ENCODE peak calls at places on chromosomes 16 and 17, in eight cellular contexts. U, M, B, O, W, P, Q and R are unnamed samples.

GRCh38 chr16:75087040-75087979 is 29.3 kb downstream of the LDHD start:
- DNase-seq in Q (peak; percentile 49), M (peak; percentile 58), U (no peak), B (no peak), W (no peak), P (no peak), O (peak; percentile 61), R (no peak)

GRCh38 chr17:73342549-73343167 is 30.9 kb upstream of the CDC42EP4 start:
- DNase-seq in B (no peak), P (no peak), Q (peak; percentile 71), U (no peak), O (no peak), W (peak; percentile 82), M (no peak), R (no peak)

GRCh38 chr16:47057631-47057996 is 84.1 kb upstream of the DNAJA2 start:
- DNase-seq in P (no peak), U (no peak), Q (no peak), B (no peak), W (peak; percentile 10), M (no peak), O (no peak), R (peak; percentile 16)

GRCh38 chr16:77918792-77919707 is 103.3 kb upstream of the CLEC3A start:
- DNase-seq in U (no peak), M (no peak), B (no peak), P (no peak), Q (peak; percentile 24), O (no peak), W (no peak), R (no peak)

GRCh38 chr16:75103994-75104393 is 12.6 kb downstream of the LDHD start:
- DNase-seq in P (no peak), M (no peak), Q (no peak), W (no peak), B (no peak), O (no peak), U (no peak), R (no peak)

GRCh38 chr17:81871387-81872120 is 417 bp upstream of the ARHGDIA start:
- DNase-seq in B (peak; percentile 95), M (peak; percentile 97), W (peak; percentile 76), Q (peak; percentile 90), O (peak; percentile 94), P (peak; percentile 94), U (peak; percentile 34), R (peak; percentile 93)

GRCh38 chr17:79672496-79672895 is 58.2 kb upstream of the ENPP7 start:
- DNase-seq in W (no peak), O (no peak), P (no peak), U (no peak), M (no peak), B (no peak), Q (no peak), R (no peak)

GRCh38 chr16:25014500-25015147 is 545 bp downstream of the ARHGAP17 start:
- DNase-seq in Q (peak; percentile 69), P (peak; percentile 26), O (peak; percentile 30), B (peak; percentile 9), U (no peak), W (peak; percentile 42), M (peak; percentile 63), R (peak; percentile 55)

GRCh38 chr16:18933501-18933900 is 7.3 kb upstream of the SMG1 start:
- DNase-seq in B (no peak), W (no peak), M (no peak), Q (no peak), U (no peak), P (no peak), O (no peak), R (no peak)

GRCh38 chr17:27244481-27245223 is 49.3 kb upstream of the WSB1 start:
- DNase-seq in U (no peak), B (no peak), W (peak; percentile 80), P (no peak), M (no peak), Q (peak; percentile 93), O (no peak), R (no peak)

GRCh38 chr17:50481648-50482047 is 3.0 kb downstream of the RSAD1 start:
- DNase-seq in B (no peak), Q (no peak), U (no peak), O (no peak), P (no peak), M (no peak), W (no peak), R (no peak)

GRCh38 chr17:68509151-68510057 is 2.8 kb upstream of the PRKAR1A start:
- DNase-seq in Q (no peak), B (no peak), W (peak; percentile 22), P (no peak), O (peak; percentile 18), M (peak; percentile 58), U (no peak), R (no peak)

GRCh38 chr16:71961066-71962039 is 38.8 kb downstream of the PKD1L3 start:
- DNase-seq in Q (peak; percentile 85), P (peak; percentile 74), M (peak; percentile 86), U (no peak), B (peak; percentile 82), W (peak; percentile 87), O (peak; percentile 81), R (peak; percentile 93)

GRCh38 chr17:8718001-8718563 is 26.6 kb downstream of the CCDC42 start:
- DNase-seq in W (no peak), M (no peak), B (no peak), U (no peak), P (no peak), Q (no peak), O (no peak), R (no peak)

GRCh38 chr17:45942284-45942683 is 47.9 kb downstream of the MAPT start:
- DNase-seq in U (peak; percentile 87), B (no peak), M (peak; percentile 18), O (no peak), W (peak; percentile 7), P (no peak), Q (peak; percentile 16), R (peak; percentile 95)

GRCh38 chr16:10708969-10709368 is 14.2 kb upstream of the TEKT5 start:
- DNase-seq in W (no peak), M (no peak), Q (no peak), O (no peak), P (no peak), U (no peak), B (no peak), R (no peak)

GRCh38 chr16:66439051-66439730 is 12.1 kb downstream of the BEAN1 start:
- DNase-seq in O (no peak), M (no peak), Q (no peak), W (no peak), B (no peak), U (no peak), P (no peak), R (no peak)

GRCh38 chr16:19737306-19737975 is 19.4 kb downstream of the IQCK start:
- DNase-seq in W (no peak), O (no peak), Q (no peak), M (no peak), U (no peak), B (no peak), P (no peak), R (no peak)

GRCh38 chr17:30821751-30822723 is 2.5 kb downstream of the CRLF3 start:
- DNase-seq in P (no peak), Q (no peak), M (no peak), U (no peak), O (no peak), W (no peak), B (no peak), R (no peak)

GRCh38 chr16:59698341-59698979 is 964.3 kb upstream of the GOT2 start:
- DNase-seq in W (peak; percentile 11), M (no peak), B (no peak), U (no peak), P (no peak), Q (peak; percentile 37), O (no peak), R (no peak)

GRCh38 chr17:75008373-75008772 is 4.1 kb upstream of the MRPL58 start:
- DNase-seq in P (no peak), M (no peak), B (no peak), Q (no peak), U (no peak), W (no peak), O (no peak), R (no peak)

GRCh38 chr17:37787055-37787720 is 42.3 kb upstream of the HNF1B start:
- DNase-seq in P (no peak), Q (peak; percentile 50), U (no peak), M (peak; percentile 90), W (peak; percentile 31), O (no peak), B (no peak), R (no peak)

GRCh38 chr17:927611-928461 is 51.7 kb downstream of the NXN start:
- DNase-seq in M (no peak), P (no peak), O (no peak), W (peak; percentile 84), B (no peak), Q (peak; percentile 98), U (no peak), R (no peak)

GRCh38 chr16:89691231-89691985 is 4.9 kb downstream of the CDK10 start:
- DNase-seq in W (no peak), U (no peak), P (no peak), B (no peak), Q (no peak), O (no peak), M (no peak), R (no peak)

GRCh38 chr16:78773316-78773715 is 673.9 kb downstream of the WWOX start:
- DNase-seq in M (no peak), B (no peak), O (no peak), U (no peak), Q (no peak), P (no peak), W (no peak), R (no peak)

GRCh38 chr17:28906276-28907051 is 3.6 kb upstream of the DHRS13 start:
- DNase-seq in W (no peak), O (no peak), B (no peak), M (no peak), P (no peak), Q (no peak), U (no peak), R (no peak)

GRCh38 chr17:61323015-61323379 is 76.6 kb upstream of the TBX2 start:
- DNase-seq in O (no peak), Q (no peak), W (no peak), P (no peak), B (no peak), M (no peak), U (no peak), R (no peak)

GRCh38 chr17:44881145-44881544 is 18.1 kb downstream of the EFTUD2 start:
- DNase-seq in U (no peak), M (no peak), Q (no peak), P (no peak), O (no peak), B (no peak), W (no peak), R (no peak)

GRCh38 chr17:12067425-12067824 is 46.7 kb downstream of the MAP2K4 start:
- DNase-seq in P (no peak), M (no peak), Q (no peak), W (no peak), U (no peak), O (no peak), B (no peak), R (no peak)

GRCh38 chr17:45261577-45262515 is at the start of gene SPATA32:
- DNase-seq in M (peak; percentile 81), Q (peak; percentile 50), W (peak; percentile 52), O (peak; percentile 67), P (peak; percentile 71), B (peak; percentile 62), U (no peak), R (peak; percentile 77)

GRCh38 chr16:21244798-21245197 is 11.3 kb downstream of the ANKS4B start:
- DNase-seq in W (no peak), M (no peak), O (no peak), P (no peak), U (no peak), B (no peak), Q (no peak), R (no peak)